ENCODE peak calls at places on chromosomes 13 and 19, in nine cellular contexts. Y, P, S, U, J, O, E, X and F are unnamed samples.

GRCh38 chr19:31337007-31337914 is 12.0 kb downstream of the TSHZ3 start:
- DNase-seq in Y (no peak), U (no peak), P (no peak), O (no peak), S (no peak), E (no peak), J (no peak), X (no peak), F (no peak)

GRCh38 chr19:38073806-38074685 is 150.0 kb downstream of the DPF1 start:
- DNase-seq in O (no peak), U (no peak), J (no peak), Y (no peak), X (no peak), E (no peak), S (no peak), P (no peak), F (no peak)

GRCh38 chr13:50928609-50929274 is 19.2 kb downstream of the RNASEH2B start:
- DNase-seq in E (peak), S (no peak), O (no peak), X (no peak), Y (no peak), U (no peak), P (no peak), J (no peak), F (no peak)

GRCh38 chr13:99371956-99372355 is 64.8 kb upstream of the GPR183 start:
- DNase-seq in O (no peak), E (no peak), X (no peak), P (no peak), U (peak), S (no peak), Y (no peak), J (no peak), F (no peak)

GRCh38 chr19:33204136-33204973 is 10.2 kb downstream of the LRP3 start:
- DNase-seq in U (no peak), S (no peak), P (peak), X (no peak), J (no peak), Y (no peak), E (no peak), O (no peak), F (no peak)

GRCh38 chr13:39684531-39685137 is 29.2 kb downstream of the COG6 start:
- DNase-seq in E (peak), X (no peak), P (no peak), U (no peak), O (no peak), S (no peak), J (no peak), Y (no peak), F (no peak)

GRCh38 chr19:45071545-45071938 is 4.7 kb downstream of the ZNF296 start:
- DNase-seq in P (no peak), O (no peak), Y (no peak), S (no peak), U (no peak), E (no peak), X (no peak), J (no peak), F (no peak)

GRCh38 chr13:44854264-44855060 is 134.8 kb downstream of the NUFIP1 start:
- DNase-seq in U (no peak), E (no peak), X (no peak), Y (no peak), P (no peak), S (peak), O (no peak), J (no peak), F (no peak)

GRCh38 chr13:32314271-32314967 is 744 bp downstream of the ZAR1L start:
- DNase-seq in P (peak), J (peak), E (no peak), X (no peak), S (peak), Y (no peak), U (no peak), O (no peak), F (no peak)

GRCh38 chr19:33388231-33388816 is 14.8 kb downstream of the CEBPG start:
- DNase-seq in Y (no peak), J (no peak), X (no peak), E (no peak), S (peak), U (no peak), P (peak), O (no peak), F (no peak)

GRCh38 chr19:10009269-10009665 is 1.0 kb downstream of the COL5A3 start:
- DNase-seq in X (peak), P (peak), U (peak), E (no peak), Y (peak), J (peak), O (peak), S (peak), F (no peak)

GRCh38 chr19:18017275-18018083 is 9.5 kb downstream of the ARRDC2 start:
- DNase-seq in E (no peak), X (no peak), O (no peak), P (no peak), S (no peak), U (no peak), Y (no peak), J (no peak), F (no peak)

GRCh38 chr19:49896863-49897621 is at the start of gene IL4I1:
- DNase-seq in Y (peak), E (no peak), U (peak), P (no peak), X (peak), J (no peak), O (peak), S (no peak), F (no peak)

GRCh38 chr13:85798999-85799646 is at the start of gene SLITRK6:
- DNase-seq in S (no peak), O (no peak), Y (no peak), X (peak), J (no peak), P (no peak), E (no peak), U (no peak), F (peak)

GRCh38 chr19:47713046-47714021 is at the start of gene EHD2:
- DNase-seq in Y (peak), E (no peak), X (peak), P (peak), U (peak), O (peak), J (peak), S (peak), F (no peak)

GRCh38 chr19:42042455-42043170 is 27.4 kb downstream of the GRIK5 start:
- DNase-seq in E (no peak), U (no peak), J (no peak), S (no peak), Y (no peak), P (no peak), O (no peak), X (no peak), F (no peak)

GRCh38 chr13:66994097-66994496 is 236.0 kb downstream of the PCDH9 start:
- DNase-seq in X (no peak), J (peak), S (peak), E (no peak), O (no peak), U (no peak), Y (no peak), P (peak), F (no peak)

GRCh38 chr13:102690883-102691282 is 4.0 kb downstream of the METTL21C start:
- DNase-seq in U (no peak), P (no peak), X (no peak), J (no peak), S (no peak), O (no peak), E (no peak), Y (no peak), F (no peak)

GRCh38 chr19:53311044-53311443 is 22.5 kb upstream of the ZNF845 start:
- DNase-seq in X (no peak), Y (no peak), J (no peak), U (no peak), O (no peak), S (no peak), E (no peak), P (no peak), F (no peak)

GRCh38 chr13:94389544-94390351 is 89.7 kb downstream of the DCT start:
- DNase-seq in J (no peak), P (no peak), O (no peak), E (no peak), Y (no peak), U (no peak), S (no peak), X (no peak), F (no peak)

GRCh38 chr13:24784319-24784718 is 20.4 kb downstream of the RNF17 start:
- DNase-seq in X (no peak), P (no peak), U (no peak), E (no peak), S (no peak), J (no peak), O (no peak), Y (no peak), F (no peak)

GRCh38 chr13:111516712-111517640 is 196.5 kb downstream of the TEX29 start:
- DNase-seq in E (no peak), X (no peak), U (no peak), J (no peak), P (no peak), Y (no peak), O (no peak), S (no peak), F (no peak)

GRCh38 chr19:45250216-45250831 is 747 bp upstream of the MARK4 start:
- DNase-seq in S (no peak), U (no peak), E (no peak), Y (no peak), J (peak), P (no peak), X (no peak), O (no peak), F (no peak)

GRCh38 chr13:38382946-38383345 is 33.3 kb downstream of the UFM1 start:
- DNase-seq in S (no peak), O (no peak), E (no peak), P (no peak), U (no peak), J (no peak), X (no peak), Y (no peak), F (no peak)

GRCh38 chr19:50896591-50897190 is 14.5 kb downstream of the KLK4 start:
- DNase-seq in P (no peak), J (no peak), E (peak), U (no peak), X (no peak), S (no peak), Y (no peak), O (no peak), F (peak)

GRCh38 chr19:18519962-18520847 is 1.7 kb downstream of the ELL start:
- DNase-seq in E (peak), J (peak), U (peak), X (peak), O (no peak), Y (peak), P (peak), S (peak), F (no peak)

GRCh38 chr19:49327878-49328544 is 3.0 kb upstream of the SLC6A16 start:
- DNase-seq in X (peak), U (peak), P (no peak), Y (peak), J (no peak), O (no peak), S (no peak), E (peak), F (no peak)

GRCh38 chr19:35719402-35720162 is 1.8 kb downstream of the KMT2B start:
- DNase-seq in X (no peak), E (no peak), J (peak), Y (no peak), S (no peak), P (no peak), O (no peak), U (no peak), F (no peak)

GRCh38 chr13:76672422-76672821 is 213.8 kb downstream of the KCTD12 start:
- DNase-seq in J (peak), Y (no peak), X (no peak), S (no peak), O (no peak), P (no peak), U (no peak), E (no peak), F (no peak)

GRCh38 chr13:40813662-40814454 is 24.4 kb downstream of the SLC25A15 start:
- DNase-seq in S (no peak), X (peak), O (no peak), Y (no peak), P (no peak), E (peak), J (no peak), U (no peak), F (no peak)

GRCh38 chr19:681029-681626 is 4.9 kb downstream of the FSTL3 start:
- DNase-seq in P (no peak), S (peak), U (peak), O (no peak), Y (no peak), E (peak), X (no peak), J (no peak), F (no peak)

GRCh38 chr13:50074843-50075242 is 59.6 kb downstream of the KCNRG start:
- DNase-seq in S (no peak), J (no peak), O (no peak), X (no peak), P (no peak), E (no peak), Y (no peak), U (no peak), F (no peak)

GRCh38 chr13:75432811-75433244 is 49.1 kb downstream of the TBC1D4 start:
- DNase-seq in J (no peak), O (no peak), Y (no peak), U (no peak), P (no peak), S (no peak), E (no peak), X (no peak), F (no peak)

GRCh38 chr13:30752201-30752797 is 17.0 kb downstream of the ALOX5AP start:
- DNase-seq in E (no peak), J (no peak), U (no peak), O (no peak), P (peak), X (peak), Y (no peak), S (peak), F (no peak)